ENCODE peak calls at places on chromosomes 16 and 17, in nine cellular contexts. Z, Y, U, C, X, E, T, V and R are unnamed samples.

GRCh38 chr16:19524866-19525723 is 1.4 kb downstream of the CCP110 start:
- DNase-seq in X (no peak), C (no peak), T (peak), E (no peak), V (peak), U (no peak), Z (no peak), Y (no peak), R (no peak)

GRCh38 chr17:57257213-57257873 is 1.0 kb downstream of the MSI2 start:
- DNase-seq in E (no peak), C (no peak), X (no peak), Z (peak), V (no peak), Y (no peak), T (no peak), U (no peak), R (no peak)

GRCh38 chr16:9850716-9851115 is 331.5 kb downstream of the GRIN2A start:
- DNase-seq in C (no peak), X (no peak), U (no peak), T (no peak), Z (no peak), V (no peak), Y (no peak), E (no peak), R (no peak)

GRCh38 chr17:73308017-73308823 is 3.6 kb downstream of the CDC42EP4 start:
- DNase-seq in V (no peak), Y (no peak), U (no peak), T (peak), C (peak), X (peak), Z (no peak), E (no peak), R (no peak)

GRCh38 chr16:69771651-69771967 is 9.5 kb downstream of the WWP2 start:
- DNase-seq in U (no peak), Y (no peak), C (no peak), V (no peak), E (no peak), X (no peak), Z (no peak), T (no peak), R (no peak)

GRCh38 chr16:22233050-22233405 is 26.9 kb downstream of the EEF2K start:
- DNase-seq in V (no peak), U (no peak), Y (no peak), Z (no peak), T (peak), C (no peak), E (no peak), X (no peak), R (no peak)

GRCh38 chr17:15392326-15392739 is 50.9 kb upstream of the TEKT3 start:
- DNase-seq in X (no peak), E (no peak), T (peak), U (no peak), V (no peak), Z (no peak), Y (no peak), C (no peak), R (no peak)

GRCh38 chr16:21703589-21704174 is 39.9 kb downstream of the OTOA start:
- DNase-seq in E (no peak), T (no peak), Z (no peak), U (no peak), V (no peak), X (no peak), C (no peak), Y (no peak), R (no peak)

GRCh38 chr16:60945225-60945624 is 1091.0 kb downstream of the CDH8 start:
- DNase-seq in E (peak), Z (no peak), T (no peak), Y (no peak), U (no peak), V (no peak), C (no peak), X (peak), R (no peak)

GRCh38 chr17:76865174-76865573 is 3.0 kb upstream of the MGAT5B start:
- DNase-seq in E (no peak), Y (no peak), T (no peak), V (no peak), X (no peak), C (no peak), Z (no peak), U (no peak), R (no peak)

GRCh38 chr16:84324439-84325262 is 30.0 kb downstream of the WFDC1 start:
- DNase-seq in C (no peak), E (no peak), T (no peak), Z (no peak), X (no peak), V (no peak), U (no peak), Y (no peak), R (no peak)

GRCh38 chr16:65689726-65690125 is 567.9 kb upstream of the CDH11 start:
- DNase-seq in Z (no peak), T (no peak), C (no peak), V (no peak), E (no peak), X (no peak), U (no peak), Y (no peak), R (no peak)

GRCh38 chr16:84378099-84378498 is 9.8 kb downstream of the ATP2C2 start:
- DNase-seq in T (no peak), Z (no peak), Y (no peak), E (no peak), V (no peak), U (no peak), C (no peak), X (no peak), R (no peak)

GRCh38 chr16:48627148-48627547 is 17.2 kb upstream of the N4BP1 start:
- DNase-seq in X (peak), C (no peak), E (no peak), U (no peak), V (no peak), T (no peak), Y (no peak), Z (no peak), R (no peak)

GRCh38 chr16:64437706-64438329 is 684.0 kb downstream of the CDH11 start:
- DNase-seq in Z (no peak), Y (no peak), E (no peak), T (no peak), C (no peak), V (no peak), U (peak), X (no peak), R (no peak)

GRCh38 chr16:85798901-85799496 is 345 bp downstream of the EMC8 start:
- DNase-seq in Y (no peak), Z (peak), V (no peak), C (peak), T (no peak), E (peak), X (peak), U (no peak), R (peak)

GRCh38 chr17:65952586-65952985 is 239.3 kb downstream of the CEP112 start:
- DNase-seq in Z (no peak), E (no peak), C (no peak), X (no peak), Y (no peak), U (no peak), T (no peak), V (no peak), R (no peak)

GRCh38 chr16:47644166-47644565 is 183.0 kb downstream of the PHKB start:
- DNase-seq in X (no peak), Z (no peak), V (no peak), Y (no peak), E (no peak), U (no peak), T (peak), C (peak), R (no peak)

GRCh38 chr17:29593546-29594440 is 861 bp downstream of the ANKRD13B start:
- DNase-seq in E (no peak), Z (no peak), Y (no peak), C (peak), U (no peak), V (peak), T (peak), X (no peak), R (no peak)

GRCh38 chr17:60823520-60823919 is 145.9 kb downstream of the BCAS3 start:
- DNase-seq in C (no peak), T (no peak), U (no peak), Z (no peak), V (no peak), X (no peak), E (no peak), Y (no peak), R (no peak)

GRCh38 chr17:37082985-37083384 is 134.2 kb downstream of the AATF start:
- DNase-seq in Y (no peak), T (no peak), V (no peak), E (no peak), X (no peak), Z (no peak), U (no peak), C (no peak), R (no peak)

GRCh38 chr16:2500937-2501750 is 12.6 kb upstream of the ATP6V0C start:
- DNase-seq in Y (no peak), Z (peak), V (peak), E (peak), U (peak), X (peak), T (peak), C (peak), R (peak)

GRCh38 chr17:9575381-9576072 is at the start of gene STX8:
- DNase-seq in X (peak), C (peak), Z (peak), V (peak), Y (peak), E (peak), U (peak), T (peak), R (peak)

GRCh38 chr17:82350182-82351030 is 8.6 kb upstream of the TEX19 start:
- DNase-seq in U (no peak), V (no peak), T (no peak), E (no peak), X (no peak), C (peak), Y (peak), Z (peak), R (no peak)

GRCh38 chr17:67068999-67069398 is 24.6 kb downstream of the CACNG1 start:
- DNase-seq in T (no peak), U (peak), E (no peak), C (no peak), Y (no peak), X (no peak), Z (no peak), V (no peak), R (no peak)

GRCh38 chr17:65886240-65886639 is 305.7 kb downstream of the CEP112 start:
- DNase-seq in Z (no peak), U (no peak), Y (no peak), T (no peak), X (no peak), V (no peak), C (no peak), E (no peak), R (no peak)

GRCh38 chr16:22360963-22361659 is 13.3 kb downstream of the CDR2 start:
- DNase-seq in X (no peak), Z (no peak), T (no peak), C (no peak), V (no peak), U (no peak), E (no peak), Y (no peak), R (no peak)

GRCh38 chr17:8162997-8163977 is 539 bp upstream of the VAMP2 start:
- DNase-seq in C (no peak), X (no peak), V (no peak), U (no peak), T (no peak), Z (peak), E (no peak), Y (no peak), R (no peak)

GRCh38 chr17:73803867-73804539 is 159.8 kb upstream of the SDK2 start:
- DNase-seq in V (no peak), E (no peak), Y (no peak), Z (no peak), U (no peak), X (no peak), C (no peak), T (no peak), R (no peak)

GRCh38 chr17:82367724-82368524 is 3.6 kb upstream of the UTS2R start:
- DNase-seq in V (no peak), E (no peak), X (no peak), T (no peak), Y (no peak), U (no peak), Z (no peak), C (peak), R (no peak)